ENCODE peak calls at places on chromosomes 1 and 21, in five cellular contexts. S is AG09319, N is astrocyte of the spinal cord, U is GM12865, F is psoas muscle. G is an unnamed sample.
A peak's percentile ranks its signal among the peaks of the same experiment; 100 is the strongest.

GRCh38 chr1:5683446-5683845 is 308.8 kb downstream of the NPHP4 start:
- DNase-seq in S (no peak), N (no peak), F (no peak), U (no peak), G (no peak)

GRCh38 chr1:51518033-51518729 is 885 bp downstream of the EPS15 start:
- DNase-seq in U (peak; percentile 85), N (no peak), F (peak; percentile 68), S (no peak), G (peak; percentile 42)

GRCh38 chr21:37153935-37154350 is 80.9 kb downstream of the TTC3 start:
- DNase-seq in F (peak; percentile 58), N (no peak), S (no peak), U (no peak), G (peak; percentile 10)

GRCh38 chr1:233738850-233739249 is 124.9 kb downstream of the KCNK1 start:
- DNase-seq in S (no peak), U (no peak), N (no peak), F (no peak), G (no peak)

GRCh38 chr1:72394457-72394856 is 112.1 kb upstream of the NEGR1 start:
- DNase-seq in F (no peak), S (no peak), U (no peak), N (no peak), G (no peak)

GRCh38 chr1:119743776-119744597 is 24.7 kb downstream of the HMGCS2 start:
- DNase-seq in U (peak; percentile 68), S (peak; percentile 38), N (peak; percentile 63), F (peak; percentile 67), G (peak; percentile 81)

GRCh38 chr1:98387701-98388100 is 273.8 kb upstream of the SNX7 start:
- DNase-seq in S (no peak), F (no peak), N (peak; percentile 38), U (no peak), G (no peak)

GRCh38 chr1:185499986-185500626 is 183.1 kb upstream of the IVNS1ABP start:
- DNase-seq in F (no peak), N (peak; percentile 96), U (no peak), S (peak; percentile 20), G (peak; percentile 62)

GRCh38 chr1:30444404-30444803 is 279.0 kb downstream of the MATN1 start:
- DNase-seq in S (no peak), N (no peak), U (no peak), F (no peak), G (no peak)

GRCh38 chr21:24995206-24995605 is 612.1 kb downstream of the MRPL39 start:
- DNase-seq in N (peak; percentile 8), F (no peak), U (no peak), S (no peak), G (no peak)

GRCh38 chr1:183180634-183181056 is 5.4 kb upstream of the LAMC2 start:
- DNase-seq in S (no peak), U (peak; percentile 82), N (peak; percentile 82), F (peak; percentile 67), G (peak; percentile 99)

GRCh38 chr1:98296681-98297080 is 364.8 kb upstream of the SNX7 start:
- DNase-seq in N (no peak), S (no peak), U (no peak), F (no peak), G (no peak)

GRCh38 chr1:15722836-15723542 is 13.1 kb upstream of the SLC25A34 start:
- DNase-seq in N (no peak), F (no peak), S (no peak), U (no peak), G (no peak)

GRCh38 chr21:39006653-39007417 is 176.4 kb downstream of the PSMG1 start:
- DNase-seq in U (no peak), S (no peak), F (peak; percentile 74), N (peak; percentile 62), G (peak; percentile 64)

DNA sequence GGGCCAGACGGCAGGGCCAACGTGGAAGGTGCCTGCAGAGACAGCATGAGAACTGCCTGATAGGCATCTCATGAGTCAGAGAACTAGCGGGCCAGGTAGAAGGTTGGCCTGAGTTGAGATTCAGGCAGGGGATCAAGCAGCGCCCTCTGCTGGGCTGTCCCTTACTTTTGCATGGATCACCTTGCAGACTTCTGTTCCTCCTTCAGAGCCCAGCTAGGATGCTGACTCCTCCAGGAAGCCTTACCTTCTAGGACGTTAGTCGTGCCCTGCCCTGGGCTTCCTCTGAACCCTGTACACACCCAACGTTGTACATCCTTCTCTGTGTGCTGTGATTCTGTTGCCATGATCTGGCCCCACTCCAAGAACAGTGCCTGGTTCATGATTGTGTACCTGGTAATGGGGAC is 231.3 kb upstream of the VAMP3 start:
- DNase-seq in U (peak; percentile 45), N (peak; percentile 15), F (peak; percentile 8), S (no peak), G (no peak)
- TF ChIP-seq CTCF in U (peak; percentile 42), N (peak; percentile 43), F (peak; percentile 20), S (peak; percentile 24), G (peak; percentile 41)

DNA sequence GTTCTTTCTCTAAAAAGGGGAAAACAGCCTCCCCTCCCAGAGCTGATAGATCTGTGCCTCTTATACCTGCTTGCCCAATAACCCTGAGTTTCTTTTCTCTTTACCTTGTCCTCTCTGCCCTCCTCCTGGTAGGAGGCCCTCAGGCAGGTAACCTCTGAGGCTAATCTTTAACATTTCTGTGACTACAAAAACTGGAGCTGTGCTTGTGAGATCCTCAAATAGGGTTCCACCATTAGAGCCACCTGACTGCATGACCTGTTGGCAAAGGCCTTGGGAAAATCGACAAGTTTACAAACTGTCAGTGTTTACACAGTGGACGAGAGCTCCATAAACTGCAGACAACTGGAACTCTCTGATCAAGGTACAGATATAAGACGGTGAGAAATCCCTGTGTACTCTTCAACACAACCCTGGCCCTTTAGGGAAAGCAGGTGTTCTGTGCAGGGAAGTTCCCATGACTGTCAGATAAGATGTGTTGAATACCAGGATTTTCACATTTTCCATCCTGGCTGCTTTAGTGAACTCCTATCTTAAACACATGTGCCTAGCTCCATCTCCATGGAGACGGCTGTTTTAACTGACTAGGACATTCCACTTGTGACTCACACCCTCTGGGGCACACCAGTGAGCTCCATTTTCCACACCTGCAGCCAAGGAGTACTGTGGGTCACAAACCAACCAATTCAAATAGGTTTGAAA is 38.3 kb downstream of the ECE1 start:
- DNase-seq in U (no peak), S (peak; percentile 79), F (no peak), N (peak; percentile 96), G (peak; percentile 94)
- TF ChIP-seq CTCF in U (no peak), S (no peak), F (no peak), N (no peak), G (no peak)

DNA sequence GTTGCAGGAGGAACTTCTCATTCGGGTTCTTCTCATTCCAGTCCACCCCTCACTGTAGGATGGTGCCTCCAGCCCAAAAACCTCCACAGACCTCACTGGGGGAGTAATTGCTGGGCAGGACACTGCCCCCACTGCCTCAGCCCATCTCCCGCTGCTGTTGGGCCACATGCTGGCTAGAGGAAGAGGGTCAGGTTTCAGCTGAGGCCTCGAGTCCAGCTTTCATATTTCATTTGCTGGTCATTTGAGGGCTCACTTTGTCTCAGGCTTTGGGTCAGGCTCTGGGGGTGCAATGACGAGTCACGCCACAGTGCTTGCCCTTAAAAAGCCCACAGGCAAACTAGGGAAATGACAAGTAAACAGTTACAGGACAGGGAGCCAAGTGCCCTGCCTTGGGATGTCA is 9.3 kb downstream of the CDK18 start:
- DNase-seq in N (no peak), U (no peak), F (no peak), S (no peak), G (no peak)
- TF ChIP-seq CTCF in N (no peak), U (no peak), F (no peak), S (no peak), G (no peak)

GRCh38 chr1:235330918-235331285 is 2.5 kb downstream of the GGPS1 start:
- DNase-seq in S (no peak), U (no peak), F (no peak), N (no peak), G (no peak)

GRCh38 chr1:235326719-235327558 is 1.0 kb downstream of the ARID4B start:
- DNase-seq in F (peak; percentile 63), U (peak; percentile 85), N (no peak), S (no peak), G (peak; percentile 15)

GRCh38 chr1:235327559-235328270 is at the start of gene ARID4B:
- DNase-seq in U (no peak), S (no peak), N (no peak), F (peak; percentile 91), G (no peak)

GRCh38 chr1:235329139-235329808 is 904 bp downstream of the GGPS1 start:
- DNase-seq in F (peak; percentile 57), U (peak; percentile 85), N (no peak), S (no peak), G (peak; percentile 43)

DNA sequence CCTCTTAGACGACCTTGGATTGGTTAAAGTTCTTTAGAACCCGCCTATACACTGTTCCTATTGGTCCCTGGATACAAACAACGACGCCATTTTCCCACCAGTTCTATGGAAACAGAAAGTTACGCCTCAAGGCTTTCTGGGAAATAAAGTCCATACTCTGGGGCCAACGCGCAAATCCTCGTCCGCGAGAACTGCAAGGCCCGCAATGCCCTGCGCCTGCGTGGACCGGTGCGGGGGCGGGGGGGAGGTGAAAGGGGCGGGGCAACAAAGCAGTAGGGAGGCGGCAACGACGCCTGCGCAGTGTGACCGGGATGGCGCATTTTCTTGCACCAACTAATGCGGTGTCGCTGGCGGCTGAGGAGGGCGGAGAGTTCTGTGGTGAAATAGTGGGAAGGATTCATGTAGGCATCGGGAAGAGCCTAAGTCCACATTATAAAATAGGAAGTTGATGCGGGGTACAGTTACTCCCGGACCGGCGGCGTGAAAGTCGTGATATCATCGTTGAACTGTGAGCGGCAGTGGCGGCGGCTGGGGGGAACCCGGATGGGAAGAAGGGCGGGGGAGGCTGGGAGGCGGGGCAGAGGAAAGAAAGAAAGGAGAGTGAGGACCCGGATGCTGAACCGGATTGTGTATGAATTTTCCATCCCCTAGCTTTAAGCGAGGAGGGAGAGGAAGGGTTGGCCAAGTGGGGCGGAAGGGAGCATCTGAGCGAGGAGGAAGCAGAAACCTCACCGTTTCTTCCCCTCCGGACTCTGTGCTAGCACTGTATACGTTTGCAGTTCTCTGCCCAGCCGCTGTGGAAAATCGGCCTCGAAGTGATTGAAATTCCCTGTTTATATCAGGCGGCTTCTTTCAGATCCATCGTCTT is at the start of gene GGPS1:
- DNase-seq in F (peak; percentile 99), N (peak; percentile 100), U (peak; percentile 100), S (peak; percentile 99), G (peak; percentile 100)
- TF ChIP-seq CTCF in F (no peak), N (peak; percentile 5), U (no peak), S (no peak), G (no peak)

DNA sequence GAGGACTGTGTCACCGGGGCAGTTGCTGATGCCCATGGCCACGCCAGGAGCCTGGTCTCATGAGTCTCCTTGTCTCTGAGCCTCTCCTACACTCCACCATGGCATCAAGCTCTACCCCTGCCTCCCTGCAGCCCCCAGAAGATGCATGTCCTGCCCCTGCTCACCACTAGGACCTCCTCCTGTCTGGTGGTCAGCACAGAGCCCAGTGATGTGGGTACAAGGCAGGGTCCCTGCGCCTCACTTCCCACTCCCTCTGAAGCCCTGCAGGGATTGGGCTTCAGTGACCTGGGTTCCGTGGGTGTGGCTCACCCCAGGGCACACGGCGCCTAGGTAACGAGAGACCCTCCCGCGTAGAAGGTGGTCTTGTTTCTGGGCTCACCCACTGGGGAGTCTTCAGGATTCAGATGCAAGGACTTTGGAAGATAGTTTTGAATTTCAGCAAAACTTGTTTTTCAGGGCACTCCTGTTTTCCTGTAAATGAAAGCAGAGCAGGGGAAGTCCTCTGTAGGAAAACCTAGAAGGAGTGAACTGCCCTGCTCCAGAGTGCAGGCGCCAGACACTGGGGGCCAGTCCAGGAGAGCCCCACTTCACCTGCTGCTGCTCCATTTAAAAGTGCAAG is 2.8 kb downstream of the COL18A1 start:
- DNase-seq in U (no peak), F (peak; percentile 40), S (no peak), N (no peak), G (no peak)
- TF ChIP-seq CTCF in U (no peak), F (no peak), S (no peak), N (no peak), G (peak; percentile 7)

GRCh38 chr1:42943728-42944127 is 14.9 kb downstream of the SLC2A1 start:
- DNase-seq in S (no peak), U (no peak), F (no peak), N (no peak), G (no peak)
- TF ChIP-seq CTCF in S (no peak), U (no peak), F (no peak), N (no peak), G (no peak)

G was measured in cardiac fibroblast.